ENCODE peak calls at places on chromosomes 16 and 17, in nine cellular contexts. Y is uterus; T is bronchial epithelial cell; W is CD8-positive, alpha-beta T cell; A is fibroblast of lung; D is A549; O is mucosa of descending colon; E is cardiac fibroblast; V is thyroid gland. P is an unnamed sample.

GRCh38 chr17:2405247-2405926 is 4.5 kb upstream of the MNT start:
- DNase-seq in Y (no peak), T (peak), W (no peak), A (peak), D (no peak), O (peak), E (peak), V (no peak), P (no peak)

GRCh38 chr17:39716879-39717536 is 13.3 kb downstream of the MIEN1 start:
- DNase-seq in Y (no peak), T (peak), W (no peak), A (no peak), D (no peak), O (peak), E (no peak), V (peak), P (no peak)

GRCh38 chr17:79325707-79326106 is 251.1 kb downstream of the ENGASE start:
- DNase-seq in Y (no peak), T (no peak), W (no peak), A (peak), D (no peak), O (peak), E (peak), V (peak), P (no peak)

GRCh38 chr16:13453938-13454553 is 465.9 kb upstream of the ERCC4 start:
- DNase-seq in Y (no peak), T (peak), W (no peak), A (peak), D (peak), O (no peak), E (peak), V (peak), P (peak)

GRCh38 chr16:30760160-30760559 is 1.7 kb downstream of the CFAP119 start:
- DNase-seq in Y (no peak), T (no peak), W (no peak), A (no peak), D (no peak), O (peak), E (no peak), V (no peak), P (no peak)

GRCh38 chr17:2213291-2213960 is 90.2 kb downstream of the SMG6 start:
- DNase-seq in Y (no peak), T (no peak), W (no peak), A (peak), D (no peak), O (no peak), E (peak), V (no peak), P (no peak)

GRCh38 chr16:83813818-83814653 is 6.3 kb downstream of the HSBP1 start:
- DNase-seq in Y (peak), T (peak), W (no peak), A (peak), D (peak), O (no peak), E (peak), V (peak), P (no peak)

GRCh38 chr17:79890706-79891105 is 51.5 kb upstream of the CBX4 start:
- DNase-seq in Y (no peak), T (no peak), W (no peak), A (no peak), D (no peak), O (no peak), E (no peak), V (no peak), P (no peak)

GRCh38 chr16:8173111-8173644 is 417.1 kb downstream of the TMEM114 start:
- DNase-seq in Y (no peak), T (peak), W (no peak), A (peak), D (peak), O (peak), E (peak), V (peak), P (peak)

GRCh38 chr16:57867000-57867561 is 64.8 kb upstream of the KIFC3 start:
- DNase-seq in Y (no peak), T (peak), W (no peak), A (no peak), D (no peak), O (no peak), E (no peak), V (no peak), P (no peak)

GRCh38 chr16:31009894-31010293 is 544 bp downstream of the STX1B start:
- DNase-seq in Y (no peak), T (no peak), W (no peak), A (no peak), D (no peak), O (no peak), E (no peak), V (no peak), P (no peak)

GRCh38 chr17:32820440-32820839 is 56.5 kb downstream of the MYO1D start:
- DNase-seq in Y (no peak), T (no peak), W (no peak), A (no peak), D (no peak), O (no peak), E (no peak), V (no peak), P (no peak)

GRCh38 chr16:66916518-66916917 is 2.2 kb downstream of the CDH16 start:
- DNase-seq in Y (no peak), T (no peak), W (no peak), A (no peak), D (no peak), O (no peak), E (no peak), V (no peak), P (no peak)

GRCh38 chr17:81223758-81224122 is 975 bp upstream of the CEP131 start:
- DNase-seq in Y (no peak), T (no peak), W (no peak), A (no peak), D (no peak), O (no peak), E (no peak), V (no peak), P (no peak)

GRCh38 chr17:56795098-56795497 is 38.6 kb downstream of the C17orf67 start:
- DNase-seq in Y (no peak), T (no peak), W (no peak), A (no peak), D (no peak), O (no peak), E (no peak), V (no peak), P (no peak)

GRCh38 chr17:62653831-62654829 is 26.7 kb downstream of the MRC2 start:
- DNase-seq in Y (peak), T (no peak), W (no peak), A (peak), D (no peak), O (peak), E (peak), V (no peak), P (no peak)

GRCh38 chr17:13862341-13862740 is 207.0 kb upstream of the COX10 start:
- DNase-seq in Y (no peak), T (no peak), W (no peak), A (no peak), D (no peak), O (no peak), E (no peak), V (no peak), P (no peak)

GRCh38 chr16:51971184-51971583 is 575.8 kb downstream of the TOX3 start:
- DNase-seq in Y (no peak), T (peak), W (no peak), A (no peak), D (peak), O (no peak), E (peak), V (peak), P (no peak)

GRCh38 chr16:86344881-86345280 is 165.4 kb upstream of the FOXF1 start:
- DNase-seq in Y (no peak), T (no peak), W (no peak), A (no peak), D (no peak), O (no peak), E (no peak), V (no peak), P (no peak)

DNA sequence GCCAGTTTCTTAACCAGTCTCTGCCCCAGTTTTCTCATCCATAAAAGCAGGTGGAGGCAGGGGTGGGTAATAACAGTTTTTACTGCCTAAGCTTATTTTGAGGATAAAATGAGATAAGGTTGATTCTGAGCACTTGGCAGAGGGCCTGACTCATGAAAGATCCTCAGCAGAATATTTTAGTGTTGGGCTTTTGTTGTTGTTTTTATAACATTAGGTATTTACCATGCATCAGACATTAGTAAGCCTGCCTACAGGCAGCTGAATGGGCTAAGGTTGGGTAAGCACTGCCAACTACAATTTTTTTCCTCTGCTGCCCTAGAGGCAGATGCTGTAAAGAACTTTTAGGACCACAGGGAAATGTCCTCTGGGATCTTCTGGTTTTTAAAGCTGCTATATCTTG is 43.1 kb downstream of the SCNN1G start:
- DNase-seq in Y (no peak), T (peak), W (no peak), A (no peak), D (no peak), O (no peak), E (no peak), V (no peak), P (no peak)
- TF ChIP-seq CTCF in Y (no peak), T (no peak), W (no peak), A (no peak), D (no peak), O (no peak), E (no peak), V (no peak), P (no peak)

GRCh38 chr17:27529230-27529796 is 73.1 kb downstream of the KSR1 start:
- DNase-seq in Y (no peak), T (peak), W (no peak), A (peak), D (no peak), O (no peak), E (peak), V (peak), P (no peak)
- TF ChIP-seq CTCF in Y (no peak), T (no peak), W (no peak), A (no peak), D (peak), O (no peak), E (no peak), V (no peak), P (no peak)

GRCh38 chr17:725746-726145 is 6.7 kb upstream of the TLCD3A start:
- DNase-seq in Y (no peak), T (peak), W (no peak), A (no peak), D (no peak), O (no peak), E (no peak), V (no peak), P (no peak)

GRCh38 chr17:725084-725483 is 7.3 kb upstream of the TLCD3A start:
- DNase-seq in Y (no peak), T (no peak), W (no peak), A (no peak), D (no peak), O (no peak), E (no peak), V (no peak), P (no peak)

GRCh38 chr17:721540-721937 is 6.9 kb upstream of the VPS53 start:
- DNase-seq in Y (no peak), T (peak), W (no peak), A (no peak), D (no peak), O (no peak), E (no peak), V (no peak), P (no peak)

GRCh38 chr17:728911-729310 is 3.5 kb upstream of the TLCD3A start:
- DNase-seq in Y (no peak), T (peak), W (no peak), A (no peak), D (no peak), O (no peak), E (no peak), V (no peak), P (no peak)

DNA sequence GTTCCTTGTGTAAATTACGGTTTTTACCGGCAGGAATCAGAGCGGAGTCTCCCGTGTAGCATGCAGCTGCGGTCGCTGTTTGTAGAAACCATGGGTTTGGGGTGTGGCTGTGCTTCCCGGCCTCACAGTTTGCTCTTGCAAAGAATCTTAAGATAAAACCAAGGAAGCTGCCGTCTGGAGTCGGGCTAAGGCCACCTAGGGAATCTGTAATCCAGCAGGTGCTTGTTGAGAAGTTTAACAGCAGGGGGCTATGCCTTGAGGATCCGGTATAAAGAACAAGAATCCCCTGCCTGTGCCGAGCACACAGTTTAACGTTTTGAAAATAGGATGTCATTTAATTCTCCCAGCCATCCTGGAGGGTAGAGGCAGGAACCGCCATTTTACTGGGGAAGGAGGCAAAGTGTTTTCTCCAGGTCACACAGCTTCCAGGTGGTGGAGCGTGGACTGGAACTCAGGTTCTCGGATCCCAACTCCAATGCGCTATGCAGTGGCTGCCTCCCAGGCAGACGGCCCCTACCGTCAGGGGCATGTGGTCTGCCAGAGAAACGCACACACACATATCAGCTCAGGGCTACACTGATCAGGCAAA is 6.0 kb upstream of the TLCD3A start:
- DNase-seq in Y (no peak), T (peak), W (no peak), A (no peak), D (no peak), O (no peak), E (no peak), V (no peak), P (no peak)
- TF ChIP-seq CTCF in Y (no peak), T (no peak), W (no peak), A (no peak), D (no peak), O (no peak), E (no peak), V (no peak), P (no peak)

GRCh38 chr17:11979795-11980194 is 17.5 kb downstream of the ZNF18 start:
- DNase-seq in Y (no peak), T (no peak), W (no peak), A (no peak), D (no peak), O (no peak), E (no peak), V (no peak), P (no peak)

GRCh38 chr17:11981862-11982261 is 15.4 kb downstream of the ZNF18 start:
- DNase-seq in Y (no peak), T (no peak), W (no peak), A (no peak), D (no peak), O (no peak), E (no peak), V (no peak), P (no peak)

GRCh38 chr17:11986179-11986938 is 10.9 kb downstream of the ZNF18 start:
- DNase-seq in Y (no peak), T (no peak), W (no peak), A (peak), D (no peak), O (no peak), E (no peak), V (no peak), P (no peak)

GRCh38 chr17:11980813-11981212 is 16.5 kb downstream of the ZNF18 start:
- DNase-seq in Y (no peak), T (peak), W (no peak), A (no peak), D (no peak), O (no peak), E (peak), V (no peak), P (no peak)
- TF ChIP-seq CTCF in Y (no peak), T (peak), W (no peak), A (peak), D (peak), O (no peak), E (peak), V (no peak), P (no peak)

GRCh38 chr17:64036198-64036922 is 15.9 kb upstream of the ICAM2 start:
- DNase-seq in Y (no peak), T (no peak), W (no peak), A (no peak), D (no peak), O (no peak), E (no peak), V (no peak), P (no peak)
- TF ChIP-seq CTCF in Y (no peak), T (no peak), W (no peak), A (no peak), D (peak), O (no peak), E (no peak), V (no peak), P (peak)

GRCh38 chr17:72031219-72031906 is 89.5 kb upstream of the SOX9 start:
- DNase-seq in Y (no peak), T (no peak), W (no peak), A (no peak), D (no peak), O (no peak), E (no peak), V (no peak), P (no peak)

GRCh38 chr17:72034000-72034399 is 86.8 kb upstream of the SOX9 start:
- DNase-seq in Y (no peak), T (no peak), W (no peak), A (no peak), D (no peak), O (no peak), E (no peak), V (no peak), P (peak)

GRCh38 chr17:72025113-72025512 is 95.7 kb upstream of the SOX9 start:
- DNase-seq in Y (no peak), T (no peak), W (no peak), A (no peak), D (no peak), O (no peak), E (no peak), V (no peak), P (no peak)

GRCh38 chr17:72033311-72033710 is 87.5 kb upstream of the SOX9 start:
- DNase-seq in Y (no peak), T (no peak), W (no peak), A (no peak), D (no peak), O (no peak), E (no peak), V (no peak), P (no peak)

DNA sequence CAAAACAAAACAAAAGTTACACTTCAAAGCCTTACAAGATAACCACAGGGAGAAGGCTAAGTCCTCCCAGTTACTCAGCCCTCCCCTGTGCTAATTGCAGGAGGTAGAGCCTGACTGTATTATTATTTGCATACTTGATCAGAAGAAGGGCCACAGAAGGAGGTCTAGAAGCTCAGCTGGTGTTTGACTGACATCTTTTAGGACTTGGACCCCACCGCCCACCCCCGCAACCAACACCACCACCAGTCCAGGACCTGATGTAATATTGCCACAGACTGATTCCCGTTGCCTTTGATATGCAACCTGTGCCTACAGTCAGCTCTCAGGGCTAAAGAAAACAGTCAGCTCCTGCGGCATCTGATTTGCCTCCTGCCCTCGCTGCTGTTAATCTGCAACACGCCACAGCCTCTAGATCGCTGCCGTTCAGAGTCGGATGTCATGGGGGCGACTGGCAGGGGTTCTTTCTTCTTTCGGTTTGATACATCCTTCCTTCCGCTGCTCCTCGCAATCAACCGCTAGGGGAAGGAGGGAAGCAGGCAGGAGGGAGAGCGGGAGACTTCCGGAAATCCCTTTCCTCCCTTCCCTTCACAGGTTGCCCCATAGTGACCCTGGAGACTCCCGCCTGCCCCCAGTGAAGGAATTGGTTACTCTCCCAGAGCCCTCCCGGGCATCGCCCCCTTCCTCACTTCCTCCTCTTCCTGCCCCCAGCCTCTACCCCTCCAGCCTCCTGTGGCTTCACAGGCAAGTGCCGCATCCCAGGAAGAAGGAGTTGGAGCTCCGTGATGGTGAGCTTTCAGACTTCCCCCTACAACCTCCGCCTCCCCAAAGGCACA is 90.5 kb upstream of the SOX9 start:
- DNase-seq in Y (no peak), T (peak), W (no peak), A (peak), D (peak), O (no peak), E (peak), V (peak), P (peak)
- TF ChIP-seq CTCF in Y (no peak), T (peak), W (no peak), A (peak), D (peak), O (peak), E (peak), V (peak), P (peak)

DNA sequence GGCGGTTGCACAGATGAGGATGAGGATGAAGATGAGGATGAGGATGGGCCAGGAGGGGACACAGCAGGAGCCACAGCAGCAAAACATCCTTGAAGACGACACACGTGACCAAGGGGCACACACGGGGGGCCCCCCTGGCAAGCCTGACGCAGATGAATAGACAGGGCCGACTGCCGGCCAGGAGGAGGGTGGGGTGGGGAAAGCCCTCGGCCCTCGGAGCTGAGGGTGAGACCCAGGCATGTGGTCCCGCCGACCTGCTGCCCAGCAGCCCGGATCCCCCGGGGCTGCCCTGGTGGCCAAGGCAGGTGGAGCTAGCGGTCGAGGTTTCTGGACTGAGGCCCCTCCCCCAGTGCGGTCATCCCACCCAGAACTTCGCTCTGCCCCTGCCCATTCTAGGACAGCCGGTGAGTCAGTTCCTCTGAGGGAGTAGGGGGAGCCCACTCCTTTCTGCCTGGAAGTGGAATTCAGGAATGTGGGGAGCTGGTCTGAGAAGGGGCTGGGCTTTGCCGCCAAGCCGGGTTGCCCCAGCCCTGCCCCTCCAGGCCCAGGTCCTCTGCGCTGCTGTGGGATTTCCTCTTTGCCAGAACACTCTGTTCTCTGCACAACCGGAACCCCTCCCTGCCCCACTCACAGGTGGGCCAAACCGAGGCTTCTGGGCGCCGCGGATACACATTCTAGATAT is 9.9 kb downstream of the CYGB start:
- DNase-seq in Y (peak), T (peak), W (peak), A (peak), D (no peak), O (peak), E (peak), V (peak), P (peak)
- TF ChIP-seq CTCF in Y (no peak), T (no peak), W (no peak), A (peak), D (no peak), O (no peak), E (peak), V (peak), P (no peak)

GRCh38 chr16:22670044-22670536 is 143.9 kb upstream of the HS3ST2 start:
- DNase-seq in Y (no peak), T (no peak), W (no peak), A (no peak), D (no peak), O (no peak), E (peak), V (no peak), P (no peak)
- TF ChIP-seq CTCF in Y (no peak), T (no peak), W (no peak), A (no peak), D (no peak), O (no peak), E (no peak), V (no peak), P (no peak)

P was measured in GM20000.